ENCODE peak calls at places on chromosomes 7 and 10, in ten cellular contexts. M is prostate gland, Z is HepG2, X is pancreas, A is cardiac muscle cell, O is A673, C is thoracic aorta, E is IMR-90, P is left ventricle myocardium inferior, L is esophagus squamous epithelium. B is an unnamed sample. For H3K27me3 and H3K9me3, the result is how much of the 10 kb centered on the place peaks cover.

GRCh38 chr10:116170815-116171250 is 102.2 kb downstream of the GFRA1 start:
- DNase-seq in M (no peak), Z (no peak), X (no peak), A (no peak), O (peak), C (no peak), E (peak), P (no peak), L (no peak), B (no peak)

GRCh38 chr10:132294561-132295320 is 13.0 kb downstream of the STK32C start:
- DNase-seq in M (no peak), Z (no peak), X (no peak), A (peak), O (no peak), C (no peak), E (no peak), P (peak), L (no peak), B (no peak)

GRCh38 chr10:33034931-33035330 is 76.9 kb upstream of the ITGB1 start:
- DNase-seq in M (no peak), Z (no peak), X (no peak), A (no peak), O (no peak), C (no peak), E (no peak), P (no peak), L (no peak), B (no peak)

GRCh38 chr10:17273403-17273802 is 45.4 kb downstream of the VIM start:
- DNase-seq in M (no peak), Z (no peak), X (no peak), A (no peak), O (no peak), C (no peak), E (peak), P (no peak), L (no peak), B (no peak)

GRCh38 chr7:157282141-157282801 is 54.5 kb upstream of the DNAJB6 start:
- DNase-seq in M (no peak), Z (no peak), X (no peak), A (no peak), O (no peak), C (no peak), E (no peak), P (no peak), L (no peak), B (no peak)

GRCh38 chr7:32204361-32205018 is 134.3 kb upstream of the PDE1C start:
- DNase-seq in M (peak), Z (peak), X (peak), A (peak), O (peak), C (no peak), E (peak), P (peak), L (no peak), B (peak)

GRCh38 chr7:27560706-27561235 is 101.9 kb downstream of the HIBADH start:
- DNase-seq in M (no peak), Z (no peak), X (no peak), A (no peak), O (no peak), C (no peak), E (peak), P (no peak), L (no peak), B (peak)

GRCh38 chr10:5656737-5657579 is 9.4 kb downstream of the ASB13 start:
- DNase-seq in M (no peak), Z (no peak), X (no peak), A (no peak), O (no peak), C (no peak), E (no peak), P (no peak), L (no peak), B (no peak)

GRCh38 chr7:6453737-6454136 is 6.0 kb upstream of the DAGLB start:
- DNase-seq in M (no peak), Z (peak), X (no peak), A (no peak), O (no peak), C (no peak), E (peak), P (no peak), L (no peak), B (no peak)

GRCh38 chr10:114288424-114289095 is 49.5 kb downstream of the VWA2 start:
- DNase-seq in M (no peak), Z (no peak), X (no peak), A (no peak), O (no peak), C (no peak), E (no peak), P (no peak), L (no peak), B (no peak)

GRCh38 chr7:73528204-73528603 is 6.1 kb upstream of the BAZ1B start:
- DNase-seq in M (peak), Z (no peak), X (no peak), A (no peak), O (peak), C (no peak), E (no peak), P (no peak), L (no peak), B (no peak)

GRCh38 chr7:1925349-1925748 is 255.3 kb downstream of the ELFN1 start:
- DNase-seq in M (no peak), Z (peak), X (no peak), A (no peak), O (peak), C (no peak), E (no peak), P (no peak), L (no peak), B (no peak)

GRCh38 chr10:76251773-76252617 is 820.6 kb downstream of the LRMDA start:
- DNase-seq in M (peak), Z (no peak), X (peak), A (no peak), O (no peak), C (no peak), E (peak), P (no peak), L (no peak), B (peak)

GRCh38 chr10:71972746-71973695 is 8.8 kb downstream of the CHST3 start:
- DNase-seq in M (no peak), Z (no peak), X (no peak), A (no peak), O (no peak), C (no peak), E (no peak), P (no peak), L (no peak), B (no peak)

GRCh38 chr7:3960045-3960772 is 659.2 kb downstream of the SDK1 start:
- DNase-seq in M (no peak), Z (no peak), X (no peak), A (no peak), O (no peak), C (no peak), E (no peak), P (no peak), L (no peak), B (no peak)

GRCh38 chr10:92592761-92593552 is at the start of gene KIF11:
- DNase-seq in M (peak), Z (peak), X (peak), A (peak), O (peak), C (peak), E (peak), P (peak), L (peak), B (peak)

GRCh38 chr10:30413996-30414576 is 19.9 kb upstream of the MAP3K8 start:
- DNase-seq in M (peak), Z (peak), X (no peak), A (peak), O (peak), C (no peak), E (peak), P (no peak), L (no peak), B (no peak)

GRCh38 chr7:26735976-26736600 is 128.3 kb downstream of the SKAP2 start:
- DNase-seq in M (no peak), Z (no peak), X (no peak), A (no peak), O (no peak), C (no peak), E (no peak), P (no peak), L (no peak), B (no peak)

GRCh38 chr7:130421685-130422084 is 19.1 kb downstream of the CEP41 start:
- DNase-seq in M (no peak), Z (no peak), X (no peak), A (peak), O (peak), C (no peak), E (peak), P (no peak), L (no peak), B (no peak)

GRCh38 chr10:48496831-48497792 is 107.8 kb downstream of the ARHGAP22 start:
- DNase-seq in M (peak), Z (no peak), X (no peak), A (no peak), O (peak), C (no peak), E (peak), P (no peak), L (no peak), B (peak)

GRCh38 chr7:139562972-139563565 is 39.6 kb downstream of the CLEC2L start:
- DNase-seq in M (no peak), Z (no peak), X (no peak), A (no peak), O (no peak), C (no peak), E (no peak), P (no peak), L (no peak), B (no peak)

GRCh38 chr10:72567421-72567820 is 58.5 kb downstream of the MICU1 start:
- DNase-seq in M (no peak), Z (no peak), X (no peak), A (no peak), O (no peak), C (no peak), E (peak), P (no peak), L (no peak), B (no peak)

GRCh38 chr7:114412548-114412947 is 2.1 kb upstream of the FOXP2 start:
- DNase-seq in M (no peak), Z (no peak), X (no peak), A (no peak), O (no peak), C (no peak), E (no peak), P (no peak), L (no peak), B (no peak)

GRCh38 chr7:107694395-107694794 is 33.8 kb downstream of the SLC26A4 start:
- DNase-seq in M (peak), Z (no peak), X (no peak), A (no peak), O (no peak), C (no peak), E (peak), P (no peak), L (no peak), B (no peak)

GRCh38 chr7:22841954-22842353 is 19.3 kb upstream of the TOMM7 start:
- DNase-seq in M (no peak), Z (no peak), X (no peak), A (no peak), O (no peak), C (no peak), E (peak), P (no peak), L (no peak), B (no peak)

GRCh38 chr10:112775892-112776679 is 174.0 kb upstream of the TCF7L2 start:
- DNase-seq in M (no peak), Z (peak), X (no peak), A (no peak), O (peak), C (no peak), E (no peak), P (no peak), L (no peak), B (no peak)

GRCh38 chr7:46369933-46370654 is 449.0 kb upstream of the IGFBP3 start:
- DNase-seq in M (no peak), Z (no peak), X (no peak), A (no peak), O (peak), C (no peak), E (peak), P (no peak), L (no peak), B (peak)

GRCh38 chr10:22473044-22473443 is 127.7 kb downstream of the SPAG6 start:
- DNase-seq in M (no peak), Z (no peak), X (no peak), A (no peak), O (no peak), C (no peak), E (no peak), P (no peak), L (no peak), B (no peak)

GRCh38 chr10:119292968-119293367 is 85.6 kb downstream of the GRK5 start:
- DNase-seq in M (no peak), Z (no peak), X (no peak), A (no peak), O (no peak), C (no peak), E (no peak), P (no peak), L (no peak), B (no peak)

GRCh38 chr7:143318661-143319060 is 2.8 kb downstream of the CLCN1 start:
- DNase-seq in M (peak), Z (peak), X (no peak), A (no peak), O (no peak), C (no peak), E (peak), P (no peak), L (no peak), B (no peak)

GRCh38 chr10:126569513-126570447 is 100.7 kb downstream of the C10orf90 start:
- DNase-seq in M (no peak), Z (peak), X (no peak), A (no peak), O (peak), C (no peak), E (peak), P (no peak), L (no peak), B (peak)

GRCh38 chr10:77737608-77738007 is 100.0 kb upstream of the KCNMA1 start:
- DNase-seq in M (no peak), Z (no peak), X (no peak), A (no peak), O (no peak), C (no peak), E (peak), P (no peak), L (no peak), B (peak)

GRCh38 chr7:85583225-85583672 is 396.4 kb upstream of the SEMA3D start:
- DNase-seq in M (no peak), Z (no peak), X (no peak), A (no peak), O (no peak), C (no peak), E (no peak), P (no peak), L (no peak), B (no peak)

GRCh38 chr10:42979730-42980467 is 97.0 kb upstream of the RET start:
- DNase-seq in M (no peak), Z (no peak), X (peak), A (no peak), O (no peak), C (no peak), E (no peak), P (no peak), L (no peak), B (no peak)

GRCh38 chr7:51139796-51140195 is 176.8 kb downstream of the COBL start:
- DNase-seq in M (peak), Z (no peak), X (peak), A (no peak), O (no peak), C (no peak), E (no peak), P (no peak), L (no peak), B (no peak)

GRCh38 chr7:12655161-12655560 is 32.3 kb upstream of the ARL4A start:
- DNase-seq in M (no peak), Z (no peak), X (no peak), A (no peak), O (no peak), C (no peak), E (peak), P (no peak), L (no peak), B (no peak)

GRCh38 chr7:54664235-54665228 is 94.5 kb downstream of the SEC61G start:
- DNase-seq in M (peak), Z (peak), X (peak), A (peak), O (peak), C (no peak), E (peak), P (peak), L (no peak), B (no peak)
- H3K27me3 ChIP-seq in M (under half), Z (under half), X (under half), A (under half), O (under half), C (under half), E (under half), P (half or more), L (half or more), B (under half)

GRCh38 chr10:82847242-82847641 is 972.2 kb downstream of the NRG3 start:
- DNase-seq in M (no peak), Z (no peak), X (no peak), A (no peak), O (no peak), C (no peak), E (no peak), P (no peak), L (no peak), B (no peak)
- H3K9me3 ChIP-seq in M (under half), Z (half or more), X (under half), A (under half), O (under half), C (under half), E (under half), P (under half), L (under half), B (under half)

GRCh38 chr10:79148452-79149344 is 79.9 kb downstream of the ZMIZ1 start:
- DNase-seq in M (peak), Z (no peak), X (peak), A (no peak), O (no peak), C (no peak), E (peak), P (peak), L (no peak), B (no peak)

GRCh38 chr10:79149345-79149661 is 80.5 kb downstream of the ZMIZ1 start:
- DNase-seq in M (no peak), Z (no peak), X (no peak), A (no peak), O (no peak), C (no peak), E (no peak), P (no peak), L (no peak), B (no peak)

GRCh38 chr10:79147796-79148451 is 79.2 kb downstream of the ZMIZ1 start:
- DNase-seq in M (no peak), Z (no peak), X (no peak), A (no peak), O (no peak), C (no peak), E (no peak), P (no peak), L (no peak), B (no peak)

GRCh38 chr10:79150444-79150754 is 81.6 kb downstream of the ZMIZ1 start:
- DNase-seq in M (no peak), Z (no peak), X (no peak), A (no peak), O (no peak), C (no peak), E (no peak), P (no peak), L (no peak), B (no peak)

DNA sequence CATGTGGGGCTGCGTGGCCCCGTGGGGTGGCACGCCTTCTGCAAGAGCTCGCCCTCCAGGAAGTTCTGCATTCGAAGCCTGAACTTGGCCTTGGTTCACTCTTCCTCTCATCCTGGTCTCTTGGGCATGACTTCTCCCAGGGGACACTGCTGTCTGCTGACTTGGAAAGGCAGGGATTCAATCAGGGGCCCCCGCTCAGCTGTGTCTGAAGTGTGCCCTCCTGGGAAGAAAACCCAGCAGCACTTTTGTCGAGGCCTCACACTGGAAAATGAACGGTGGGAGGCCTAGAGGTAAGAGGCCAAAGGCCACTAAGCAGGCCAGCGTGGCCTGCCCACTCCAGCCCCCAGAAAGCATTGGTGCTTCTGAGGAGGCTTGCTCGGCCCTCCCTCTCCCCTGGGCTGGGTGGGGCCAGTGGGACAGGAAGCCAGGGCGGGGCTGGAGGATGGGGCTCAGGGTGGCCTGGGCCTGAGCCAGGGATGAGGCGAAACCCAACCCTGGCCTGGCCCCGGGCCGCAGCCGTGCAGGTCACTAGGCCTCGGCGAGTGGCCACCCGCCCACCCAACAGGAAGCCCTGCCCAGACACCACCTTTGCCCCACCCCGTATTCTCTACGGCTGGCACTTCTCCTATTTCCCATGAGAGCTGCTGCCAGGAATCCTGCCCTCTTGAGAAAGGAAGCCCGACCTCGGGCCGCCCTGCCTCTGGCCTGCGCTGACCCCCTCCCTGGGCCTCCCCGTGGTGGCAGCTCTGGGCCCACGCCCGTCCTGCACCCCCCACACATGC is 81.1 kb downstream of the ZMIZ1 start:
- DNase-seq in M (no peak), Z (no peak), X (no peak), A (no peak), O (peak), C (no peak), E (peak), P (peak), L (peak), B (no peak)
- H3K27ac ChIP-seq in M (peak), Z (no peak), X (peak), A (peak), O (peak), C (peak), E (peak), P (peak), L (peak), B (peak)

GRCh38 chr10:100654835-100655759 is 90.3 kb upstream of the PAX2 start:
- DNase-seq in M (no peak), Z (no peak), X (no peak), A (peak), O (peak), C (no peak), E (no peak), P (no peak), L (no peak), B (no peak)

GRCh38 chr10:100658269-100658668 is 87.1 kb upstream of the PAX2 start:
- DNase-seq in M (no peak), Z (no peak), X (no peak), A (no peak), O (no peak), C (no peak), E (no peak), P (no peak), L (no peak), B (no peak)

GRCh38 chr10:100653957-100654834 is 91.2 kb upstream of the PAX2 start:
- DNase-seq in M (no peak), Z (no peak), X (no peak), A (peak), O (peak), C (no peak), E (no peak), P (no peak), L (no peak), B (no peak)

GRCh38 chr10:100655760-100656421 is 89.5 kb upstream of the PAX2 start:
- DNase-seq in M (no peak), Z (no peak), X (no peak), A (no peak), O (no peak), C (no peak), E (no peak), P (no peak), L (no peak), B (no peak)

GRCh38 chr10:100656479-100656878 is 88.9 kb upstream of the PAX2 start:
- DNase-seq in M (peak), Z (no peak), X (no peak), A (peak), O (peak), C (no peak), E (no peak), P (no peak), L (no peak), B (no peak)
- H3K27me3 ChIP-seq in M (half or more), Z (half or more), X (under half), A (half or more), O (half or more), C (under half), E (half or more), P (half or more), L (half or more), B (half or more)